ENCODE peak calls at places on chromosomes 12 and 14, in eight cellular contexts. A is HTR-8/SVneo; R is MV-4-11; S is stromal cell of bone marrow; K is islet precursor cell; P is NCI-H146; L is stimulated activated CD8-positive, alpha-beta memory T cell treated with anti-CD3 and anti-CD28 coated beads, Interleukin-4, amount 100 ng/mL, for 24 hours; O is AG10803. Y is an unnamed sample.

GRCh38 chr14:92039073-92039719 is 663 bp downstream of the TRIP11 start:
- DNase-seq in A (peak; percentile 85), R (peak; percentile 33), S (no peak), K (peak; percentile 88), P (peak; percentile 71), L (peak; percentile 30), O (peak; percentile 58), Y (peak; percentile 66)

GRCh38 chr14:64561631-64562030 is 11.9 kb downstream of the PPP1R36 start:
- DNase-seq in A (no peak), R (no peak), S (no peak), K (no peak), P (no peak), L (no peak), O (no peak), Y (no peak)

GRCh38 chr14:25010471-25010870 is 39.5 kb downstream of the STXBP6 start:
- DNase-seq in A (peak; percentile 12), R (no peak), S (no peak), K (no peak), P (no peak), L (no peak), O (no peak), Y (no peak)

GRCh38 chr12:124028560-124028935 is 55.5 kb downstream of the ZNF664 start:
- DNase-seq in A (no peak), R (no peak), S (no peak), K (no peak), P (no peak), L (no peak), O (no peak), Y (no peak)

GRCh38 chr12:2959508-2960431 is 573 bp downstream of the TEAD4 start:
- DNase-seq in A (peak; percentile 60), R (no peak), S (no peak), K (peak; percentile 84), P (peak; percentile 81), L (no peak), O (peak; percentile 57), Y (peak; percentile 8)

GRCh38 chr12:1796515-1797010 is 23.8 kb upstream of the LRTM2 start:
- DNase-seq in A (no peak), R (peak; percentile 37), S (no peak), K (peak; percentile 54), P (peak; percentile 55), L (peak; percentile 24), O (peak; percentile 24), Y (no peak)

GRCh38 chr12:49872781-49873181 is 29.9 kb upstream of the BCDIN3D start:
- DNase-seq in A (no peak), R (no peak), S (no peak), K (peak; percentile 44), P (no peak), L (no peak), O (no peak), Y (no peak)

GRCh38 chr12:120783197-120783596 is 57.6 kb downstream of the ACADS start:
- DNase-seq in A (peak; percentile 52), R (peak; percentile 47), S (no peak), K (no peak), P (no peak), L (no peak), O (peak; percentile 20), Y (no peak)

GRCh38 chr12:109134186-109134917 is 18.0 kb downstream of the ACACB start:
- DNase-seq in A (peak; percentile 49), R (no peak), S (no peak), K (peak; percentile 76), P (no peak), L (no peak), O (peak; percentile 86), Y (no peak)

GRCh38 chr12:108614041-108614440 is 16.2 kb upstream of the TMEM119 start:
- DNase-seq in A (no peak), R (no peak), S (no peak), K (no peak), P (no peak), L (no peak), O (no peak), Y (no peak)

GRCh38 chr12:52382854-52383253 is 2.6 kb downstream of the KRT84 start:
- DNase-seq in A (no peak), R (no peak), S (no peak), K (no peak), P (no peak), L (no peak), O (no peak), Y (no peak)

GRCh38 chr14:95220663-95221231 is 63.4 kb upstream of the DICER1 start:
- DNase-seq in A (peak; percentile 54), R (no peak), S (no peak), K (peak; percentile 92), P (no peak), L (no peak), O (peak; percentile 59), Y (no peak)

GRCh38 chr12:50017047-50017446 is 8.2 kb downstream of the RACGAP1 start:
- DNase-seq in A (no peak), R (no peak), S (peak; percentile 87), K (no peak), P (no peak), L (no peak), O (peak; percentile 89), Y (peak; percentile 52)

GRCh38 chr14:101105045-101105444 is 201.5 kb upstream of the RTL1 start:
- DNase-seq in A (no peak), R (no peak), S (no peak), K (no peak), P (no peak), L (no peak), O (no peak), Y (no peak)

GRCh38 chr14:94575730-94576585 is 5.3 kb upstream of the SERPINA5 start:
- DNase-seq in A (no peak), R (no peak), S (no peak), K (peak; percentile 21), P (no peak), L (no peak), O (peak; percentile 87), Y (no peak)

GRCh38 chr12:102454330-102454729 is 26.0 kb downstream of the IGF1 start:
- DNase-seq in A (no peak), R (no peak), S (no peak), K (no peak), P (no peak), L (no peak), O (no peak), Y (no peak)

GRCh38 chr12:69024907-69025306 is 91.9 kb upstream of the CPM start:
- DNase-seq in A (no peak), R (no peak), S (no peak), K (peak; percentile 0), P (no peak), L (no peak), O (no peak), Y (no peak)

GRCh38 chr12:53224268-53224896 is 7.6 kb downstream of the RARG start:
- DNase-seq in A (no peak), R (no peak), S (no peak), K (peak; percentile 95), P (no peak), L (no peak), O (no peak), Y (no peak)

GRCh38 chr14:61549425-61549824 is 145.9 kb upstream of the HIF1A start:
- DNase-seq in A (no peak), R (peak; percentile 10), S (peak; percentile 59), K (no peak), P (no peak), L (no peak), O (peak; percentile 78), Y (no peak)

GRCh38 chr14:51517116-51517515 is 134.6 kb upstream of the FRMD6 start:
- DNase-seq in A (no peak), R (no peak), S (no peak), K (no peak), P (no peak), L (no peak), O (peak; percentile 59), Y (peak; percentile 77)

GRCh38 chr14:36785511-36785910 is 123.9 kb downstream of the PAX9 start:
- DNase-seq in A (no peak), R (no peak), S (no peak), K (no peak), P (peak; percentile 78), L (no peak), O (no peak), Y (no peak)

GRCh38 chr14:61997146-61997545 is 234.9 kb downstream of the SNAPC1 start:
- DNase-seq in A (no peak), R (no peak), S (no peak), K (no peak), P (no peak), L (no peak), O (no peak), Y (no peak)

GRCh38 chr14:30456296-30456695 is 102.7 kb upstream of the G2E3 start:
- DNase-seq in A (no peak), R (no peak), S (no peak), K (no peak), P (no peak), L (no peak), O (no peak), Y (no peak)

GRCh38 chr12:38445040-38445439 is 128.5 kb downstream of the ALG10B start:
- DNase-seq in A (no peak), R (no peak), S (no peak), K (no peak), P (no peak), L (no peak), O (no peak), Y (no peak)

GRCh38 chr14:102043251-102044025 is 43.4 kb downstream of the HSP90AA1 start:
- DNase-seq in A (no peak), R (no peak), S (no peak), K (no peak), P (no peak), L (no peak), O (peak; percentile 71), Y (no peak)

GRCh38 chr12:26400627-26401026 is 205.3 kb downstream of the SSPN start:
- DNase-seq in A (no peak), R (no peak), S (no peak), K (no peak), P (no peak), L (no peak), O (no peak), Y (no peak)

GRCh38 chr14:51145246-51145645 is 50.3 kb upstream of the TRIM9 start:
- DNase-seq in A (no peak), R (no peak), S (no peak), K (no peak), P (no peak), L (no peak), O (no peak), Y (no peak)

GRCh38 chr14:104356738-104357688 is 218.6 kb downstream of the KIF26A start:
- DNase-seq in A (no peak), R (no peak), S (no peak), K (peak; percentile 56), P (no peak), L (no peak), O (no peak), Y (no peak)

GRCh38 chr14:53144244-53144643 is 8.9 kb downstream of the DDHD1 start:
- DNase-seq in A (no peak), R (no peak), S (no peak), K (no peak), P (no peak), L (no peak), O (no peak), Y (no peak)

GRCh38 chr12:24014240-24014639 is 64.8 kb upstream of the SOX5 start:
- DNase-seq in A (no peak), R (no peak), S (no peak), K (no peak), P (no peak), L (no peak), O (no peak), Y (no peak)

GRCh38 chr14:71363961-71364360 is 456.7 kb downstream of the PCNX1 start:
- DNase-seq in A (no peak), R (no peak), S (peak; percentile 60), K (no peak), P (no peak), L (no peak), O (peak; percentile 73), Y (no peak)

GRCh38 chr14:24353551-24354529 is 14.0 kb upstream of the RIPK3 start:
- DNase-seq in A (no peak), R (no peak), S (peak; percentile 63), K (no peak), P (no peak), L (no peak), O (peak; percentile 69), Y (no peak)

GRCh38 chr12:89893972-89894706 is 185.5 kb upstream of the ATP2B1 start:
- DNase-seq in A (peak; percentile 17), R (no peak), S (no peak), K (no peak), P (no peak), L (no peak), O (peak; percentile 75), Y (no peak)

GRCh38 chr12:50218386-50218785 is 51.2 kb upstream of the CERS5 start:
- DNase-seq in A (no peak), R (no peak), S (no peak), K (peak; percentile 86), P (no peak), L (no peak), O (peak; percentile 56), Y (no peak)